ENCODE peak calls at places on chromosomes 7 and 10, in five cellular contexts. J is KBM-7; V is AG10803; X is HepG2; I is CD8-positive, alpha-beta memory T cell. R is an unnamed sample.

GRCh38 chr10:70814126-70814525 is 1.6 kb upstream of the SGPL1 start:
- DNase-seq in J (no peak), V (no peak), X (no peak), I (no peak), R (no peak)

GRCh38 chr7:26191974-26192479 is 8.5 kb downstream of the HNRNPA2B1 start:
- DNase-seq in J (no peak), V (no peak), X (no peak), I (no peak), R (no peak)

GRCh38 chr10:97150616-97151015 is 35.1 kb downstream of the SLIT1 start:
- DNase-seq in J (no peak), V (no peak), X (no peak), I (no peak), R (no peak)

GRCh38 chr10:34702982-34703381 is 112.1 kb downstream of the PARD3 start:
- DNase-seq in J (no peak), V (no peak), X (no peak), I (no peak), R (no peak)

GRCh38 chr7:155782466-155782865 is 29.8 kb downstream of the SHH start:
- DNase-seq in J (no peak), V (no peak), X (no peak), I (no peak), R (no peak)

GRCh38 chr10:35336084-35336831 is at the start of gene CCNY:
- DNase-seq in J (peak; percentile 59), V (peak; percentile 59), X (peak; percentile 42), I (peak; percentile 83), R (peak; percentile 34)

GRCh38 chr10:96325719-96326373 is 21.6 kb downstream of the DNTT start:
- DNase-seq in J (no peak), V (no peak), X (no peak), I (no peak), R (no peak)

GRCh38 chr7:156124356-156124755 is 312.1 kb upstream of the SHH start:
- DNase-seq in J (no peak), V (no peak), X (no peak), I (no peak), R (no peak)

GRCh38 chr10:102643346-102644065 is 773 bp upstream of the TRIM8 start:
- DNase-seq in J (peak; percentile 81), V (peak; percentile 76), X (peak; percentile 70), I (peak; percentile 60), R (peak; percentile 58)

GRCh38 chr7:80428161-80429054 is 83.5 kb downstream of the GNAT3 start:
- DNase-seq in J (peak; percentile 71), V (peak; percentile 71), X (peak; percentile 65), I (no peak), R (peak; percentile 57)

GRCh38 chr7:24910551-24911212 is 69.3 kb downstream of the OSBPL3 start:
- DNase-seq in J (peak; percentile 69), V (no peak), X (no peak), I (no peak), R (no peak)

GRCh38 chr7:156673902-156674301 is 33.3 kb downstream of the RNF32 start:
- DNase-seq in J (no peak), V (no peak), X (no peak), I (no peak), R (no peak)

GRCh38 chr7:140084972-140085371 is 22.2 kb upstream of the PARP12 start:
- DNase-seq in J (no peak), V (no peak), X (no peak), I (peak; percentile 66), R (no peak)

GRCh38 chr10:101897633-101898032 is 54.0 kb upstream of the KCNIP2 start:
- DNase-seq in J (no peak), V (no peak), X (no peak), I (no peak), R (no peak)

GRCh38 chr10:87925570-87925969 is 62.1 kb downstream of the PTEN start:
- DNase-seq in J (no peak), V (no peak), X (no peak), I (no peak), R (no peak)

GRCh38 chr7:26624839-26625238 is 239.6 kb downstream of the SKAP2 start:
- DNase-seq in J (no peak), V (no peak), X (no peak), I (no peak), R (no peak)

GRCh38 chr10:4511559-4511958 is 314.4 kb upstream of the AKR1E2 start:
- DNase-seq in J (peak; percentile 24), V (peak; percentile 59), X (no peak), I (no peak), R (peak; percentile 31)

GRCh38 chr7:36972140-36972518 is 247.8 kb upstream of the AOAH start:
- DNase-seq in J (no peak), V (no peak), X (peak; percentile 97), I (no peak), R (peak; percentile 11)

GRCh38 chr7:67398916-67399315 is 402.3 kb downstream of the TYW1 start:
- DNase-seq in J (no peak), V (no peak), X (no peak), I (no peak), R (no peak)

GRCh38 chr7:159015081-159015893 is 129.4 kb downstream of the VIPR2 start:
- DNase-seq in J (no peak), V (no peak), X (no peak), I (peak; percentile 8), R (no peak)

GRCh38 chr10:132163278-132163765 is 23.4 kb upstream of the DPYSL4 start:
- DNase-seq in J (no peak), V (no peak), X (peak; percentile 33), I (no peak), R (peak; percentile 16)

GRCh38 chr7:122305475-122306319 is 1.1 kb upstream of the FEZF1 start:
- DNase-seq in J (no peak), V (no peak), X (no peak), I (no peak), R (no peak)

GRCh38 chr10:76350583-76350982 is 919.2 kb downstream of the LRMDA start:
- DNase-seq in J (no peak), V (peak; percentile 62), X (no peak), I (no peak), R (no peak)

GRCh38 chr10:16521311-16522016 is at the start of gene C1QL3:
- DNase-seq in J (no peak), V (peak; percentile 9), X (no peak), I (no peak), R (no peak)

GRCh38 chr7:14836571-14837189 is 65.9 kb downstream of the DGKB start:
- DNase-seq in J (no peak), V (peak; percentile 53), X (no peak), I (no peak), R (no peak)

GRCh38 chr10:26374426-26374825 is 63.7 kb upstream of the APBB1IP start:
- DNase-seq in J (peak; percentile 50), V (no peak), X (no peak), I (no peak), R (peak; percentile 67)

GRCh38 chr7:138029941-138030340 is 28.1 kb upstream of the CREB3L2 start:
- DNase-seq in J (no peak), V (no peak), X (no peak), I (no peak), R (no peak)

GRCh38 chr10:60747817-60748469 is 30.3 kb upstream of the CDK1 start:
- DNase-seq in J (no peak), V (no peak), X (no peak), I (no peak), R (no peak)

GRCh38 chr10:133024711-133025557 is 62.8 kb upstream of the ADGRA1 start:
- DNase-seq in J (no peak), V (no peak), X (no peak), I (no peak), R (no peak)

GRCh38 chr7:34837316-34837715 is 179.3 kb downstream of the NPSR1 start:
- DNase-seq in J (no peak), V (no peak), X (no peak), I (no peak), R (no peak)

GRCh38 chr10:119680668-119681070 is 29.5 kb downstream of the BAG3 start:
- DNase-seq in J (no peak), V (peak; percentile 23), X (no peak), I (no peak), R (no peak)